ENCODE peak calls at places on chromosome X, in nine cellular contexts. One of them, this sample, is unnamed.

GRCh38 chrX:16479206-16479869 is 170.6 kb upstream of the S100G start:
- DNase-seq in HCT116: no peak
- DNase-seq in IMR-90: peak
- DNase-seq in kidney: no peak
- DNase-seq in HFF-Myc: no peak
- DNase-seq in foreskin fibroblast: peak
- DNase-seq in astrocyte: peak
- DNase-seq in nephron progenitor cell: no peak
- DNase-seq in B cell: no peak
- DNase-seq in this sample: no peak

GRCh38 chrX:37425370-37425769 is 76.2 kb downstream of the PRRG1 start:
- DNase-seq in HCT116: no peak
- DNase-seq in IMR-90: peak
- DNase-seq in kidney: no peak
- DNase-seq in HFF-Myc: no peak
- DNase-seq in foreskin fibroblast: no peak
- DNase-seq in astrocyte: peak
- DNase-seq in nephron progenitor cell: no peak
- DNase-seq in B cell: no peak
- DNase-seq in this sample: no peak

GRCh38 chrX:82087699-82088098 is 885.8 kb downstream of the SH3BGRL start:
- DNase-seq in HCT116: no peak
- DNase-seq in IMR-90: no peak
- DNase-seq in kidney: peak
- DNase-seq in HFF-Myc: no peak
- DNase-seq in foreskin fibroblast: no peak
- DNase-seq in astrocyte: no peak
- DNase-seq in nephron progenitor cell: no peak
- DNase-seq in B cell: no peak
- DNase-seq in this sample: no peak

GRCh38 chrX:9396930-9397329 is 67.9 kb upstream of the TBL1X start:
- DNase-seq in HCT116: no peak
- DNase-seq in IMR-90: no peak
- DNase-seq in kidney: no peak
- DNase-seq in HFF-Myc: no peak
- DNase-seq in foreskin fibroblast: no peak
- DNase-seq in astrocyte: peak
- DNase-seq in nephron progenitor cell: no peak
- DNase-seq in B cell: no peak
- DNase-seq in this sample: no peak

GRCh38 chrX:123087326-123087725 is 96.8 kb upstream of the GRIA3 start:
- DNase-seq in HCT116: no peak
- DNase-seq in IMR-90: no peak
- DNase-seq in kidney: no peak
- DNase-seq in HFF-Myc: no peak
- DNase-seq in foreskin fibroblast: peak
- DNase-seq in astrocyte: peak
- DNase-seq in nephron progenitor cell: no peak
- DNase-seq in B cell: no peak
- DNase-seq in this sample: no peak

GRCh38 chrX:139892512-139892911 is 40.3 kb downstream of the ATP11C start:
- DNase-seq in HCT116: no peak
- DNase-seq in IMR-90: no peak
- DNase-seq in kidney: no peak
- DNase-seq in HFF-Myc: no peak
- DNase-seq in foreskin fibroblast: no peak
- DNase-seq in astrocyte: no peak
- DNase-seq in nephron progenitor cell: no peak
- DNase-seq in B cell: no peak
- DNase-seq in this sample: no peak

GRCh38 chrX:129360175-129360574 is 163.1 kb downstream of the SMARCA1 start:
- DNase-seq in HCT116: peak
- DNase-seq in IMR-90: peak
- DNase-seq in kidney: no peak
- DNase-seq in HFF-Myc: peak
- DNase-seq in foreskin fibroblast: peak
- DNase-seq in astrocyte: peak
- DNase-seq in nephron progenitor cell: peak
- DNase-seq in B cell: peak
- DNase-seq in this sample: peak

GRCh38 chrX:120015145-120016067 is 62.1 kb downstream of the RHOXF2B start:
- DNase-seq in HCT116: no peak
- DNase-seq in IMR-90: no peak
- DNase-seq in kidney: no peak
- DNase-seq in HFF-Myc: no peak
- DNase-seq in foreskin fibroblast: no peak
- DNase-seq in astrocyte: no peak
- DNase-seq in nephron progenitor cell: peak
- DNase-seq in B cell: peak
- DNase-seq in this sample: no peak

GRCh38 chrX:53654378-53654777 is 32.1 kb downstream of the HUWE1 start:
- DNase-seq in HCT116: no peak
- DNase-seq in IMR-90: peak
- DNase-seq in kidney: no peak
- DNase-seq in HFF-Myc: no peak
- DNase-seq in foreskin fibroblast: no peak
- DNase-seq in astrocyte: no peak
- DNase-seq in nephron progenitor cell: no peak
- DNase-seq in B cell: no peak
- DNase-seq in this sample: no peak

GRCh38 chrX:45329217-45329616 is 128.5 kb upstream of the DIPK2B start:
- DNase-seq in HCT116: peak
- DNase-seq in IMR-90: no peak
- DNase-seq in kidney: no peak
- DNase-seq in HFF-Myc: no peak
- DNase-seq in foreskin fibroblast: no peak
- DNase-seq in astrocyte: peak
- DNase-seq in nephron progenitor cell: no peak
- DNase-seq in B cell: no peak
- DNase-seq in this sample: no peak

GRCh38 chrX:120001787-120002186 is 58.2 kb upstream of the NKAP start:
- DNase-seq in HCT116: no peak
- DNase-seq in IMR-90: no peak
- DNase-seq in kidney: no peak
- DNase-seq in HFF-Myc: no peak
- DNase-seq in foreskin fibroblast: no peak
- DNase-seq in astrocyte: no peak
- DNase-seq in nephron progenitor cell: no peak
- DNase-seq in B cell: no peak
- DNase-seq in this sample: no peak

GRCh38 chrX:50579955-50580354 is 109.3 kb upstream of the DGKK start:
- DNase-seq in HCT116: peak
- DNase-seq in IMR-90: peak
- DNase-seq in kidney: no peak
- DNase-seq in HFF-Myc: peak
- DNase-seq in foreskin fibroblast: peak
- DNase-seq in astrocyte: peak
- DNase-seq in nephron progenitor cell: peak
- DNase-seq in B cell: peak
- DNase-seq in this sample: peak

GRCh38 chrX:18998653-18999052 is 14.7 kb upstream of the PHKA2 start:
- DNase-seq in HCT116: no peak
- DNase-seq in IMR-90: no peak
- DNase-seq in kidney: no peak
- DNase-seq in HFF-Myc: no peak
- DNase-seq in foreskin fibroblast: no peak
- DNase-seq in astrocyte: no peak
- DNase-seq in nephron progenitor cell: no peak
- DNase-seq in B cell: no peak
- DNase-seq in this sample: no peak

GRCh38 chrX:17372052-17372451 is 2.9 kb upstream of the NHS start:
- DNase-seq in HCT116: no peak
- DNase-seq in IMR-90: no peak
- DNase-seq in kidney: no peak
- DNase-seq in HFF-Myc: no peak
- DNase-seq in foreskin fibroblast: no peak
- DNase-seq in astrocyte: no peak
- DNase-seq in nephron progenitor cell: no peak
- DNase-seq in B cell: no peak
- DNase-seq in this sample: no peak

GRCh38 chrX:140794642-140795041 is 85.1 kb downstream of the LINC00632 start:
- DNase-seq in HCT116: no peak
- DNase-seq in IMR-90: no peak
- DNase-seq in kidney: no peak
- DNase-seq in HFF-Myc: no peak
- DNase-seq in foreskin fibroblast: no peak
- DNase-seq in astrocyte: no peak
- DNase-seq in nephron progenitor cell: no peak
- DNase-seq in B cell: no peak
- DNase-seq in this sample: no peak

GRCh38 chrX:38768079-38768478 is 33.2 kb upstream of the MID1IP1 start:
- DNase-seq in HCT116: no peak
- DNase-seq in IMR-90: peak
- DNase-seq in kidney: no peak
- DNase-seq in HFF-Myc: no peak
- DNase-seq in foreskin fibroblast: peak
- DNase-seq in astrocyte: peak
- DNase-seq in nephron progenitor cell: no peak
- DNase-seq in B cell: peak
- DNase-seq in this sample: no peak

GRCh38 chrX:104922206-104922621 is 298.3 kb downstream of the TEX13A start:
- DNase-seq in HCT116: peak
- DNase-seq in IMR-90: peak
- DNase-seq in kidney: no peak
- DNase-seq in HFF-Myc: peak
- DNase-seq in foreskin fibroblast: peak
- DNase-seq in astrocyte: peak
- DNase-seq in nephron progenitor cell: peak
- DNase-seq in B cell: peak
- DNase-seq in this sample: peak

GRCh38 chrX:66050140-66050569 is 10.3 kb upstream of the VSIG4 start:
- DNase-seq in HCT116: no peak
- DNase-seq in IMR-90: no peak
- DNase-seq in kidney: no peak
- DNase-seq in HFF-Myc: no peak
- DNase-seq in foreskin fibroblast: no peak
- DNase-seq in astrocyte: no peak
- DNase-seq in nephron progenitor cell: no peak
- DNase-seq in B cell: no peak
- DNase-seq in this sample: no peak
- TF ChIP-seq CTCF in HCT116: no peak
- TF ChIP-seq CTCF in IMR-90: no peak
- TF ChIP-seq CTCF in kidney: no peak
- TF ChIP-seq CTCF in HFF-Myc: no peak
- TF ChIP-seq CTCF in foreskin fibroblast: no peak
- TF ChIP-seq CTCF in astrocyte: no peak
- TF ChIP-seq CTCF in nephron progenitor cell: no peak
- TF ChIP-seq CTCF in B cell: no peak
- TF ChIP-seq CTCF in this sample: no peak

DNA sequence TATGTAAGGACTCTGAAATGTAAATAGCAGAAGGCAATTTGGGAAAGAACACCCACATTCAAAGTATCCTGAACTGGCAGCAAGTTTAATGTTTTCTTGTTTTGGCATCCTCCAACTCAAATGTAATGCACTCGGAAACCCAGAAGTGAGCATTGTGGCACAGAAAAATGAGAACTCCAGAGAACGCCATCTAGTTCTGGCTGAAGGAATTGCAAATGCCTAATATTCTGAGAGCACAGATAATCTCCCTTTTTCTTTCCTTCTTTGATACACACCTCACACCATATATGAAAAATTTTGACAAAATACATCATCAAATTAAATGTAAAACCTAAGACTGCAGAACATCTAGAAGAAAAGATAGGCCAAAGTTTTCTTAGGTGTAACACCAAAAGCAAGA is 52.1 kb downstream of the PWWP3B start:
- DNase-seq in HCT116: no peak
- DNase-seq in IMR-90: no peak
- DNase-seq in kidney: no peak
- DNase-seq in HFF-Myc: no peak
- DNase-seq in foreskin fibroblast: no peak
- DNase-seq in astrocyte: no peak
- DNase-seq in nephron progenitor cell: no peak
- DNase-seq in B cell: no peak
- DNase-seq in this sample: no peak
- TF ChIP-seq CTCF in HCT116: peak
- TF ChIP-seq CTCF in IMR-90: no peak
- TF ChIP-seq CTCF in kidney: peak
- TF ChIP-seq CTCF in HFF-Myc: peak
- TF ChIP-seq CTCF in foreskin fibroblast: no peak
- TF ChIP-seq CTCF in astrocyte: peak
- TF ChIP-seq CTCF in nephron progenitor cell: peak
- TF ChIP-seq CTCF in B cell: no peak
- TF ChIP-seq CTCF in this sample: peak

DNA sequence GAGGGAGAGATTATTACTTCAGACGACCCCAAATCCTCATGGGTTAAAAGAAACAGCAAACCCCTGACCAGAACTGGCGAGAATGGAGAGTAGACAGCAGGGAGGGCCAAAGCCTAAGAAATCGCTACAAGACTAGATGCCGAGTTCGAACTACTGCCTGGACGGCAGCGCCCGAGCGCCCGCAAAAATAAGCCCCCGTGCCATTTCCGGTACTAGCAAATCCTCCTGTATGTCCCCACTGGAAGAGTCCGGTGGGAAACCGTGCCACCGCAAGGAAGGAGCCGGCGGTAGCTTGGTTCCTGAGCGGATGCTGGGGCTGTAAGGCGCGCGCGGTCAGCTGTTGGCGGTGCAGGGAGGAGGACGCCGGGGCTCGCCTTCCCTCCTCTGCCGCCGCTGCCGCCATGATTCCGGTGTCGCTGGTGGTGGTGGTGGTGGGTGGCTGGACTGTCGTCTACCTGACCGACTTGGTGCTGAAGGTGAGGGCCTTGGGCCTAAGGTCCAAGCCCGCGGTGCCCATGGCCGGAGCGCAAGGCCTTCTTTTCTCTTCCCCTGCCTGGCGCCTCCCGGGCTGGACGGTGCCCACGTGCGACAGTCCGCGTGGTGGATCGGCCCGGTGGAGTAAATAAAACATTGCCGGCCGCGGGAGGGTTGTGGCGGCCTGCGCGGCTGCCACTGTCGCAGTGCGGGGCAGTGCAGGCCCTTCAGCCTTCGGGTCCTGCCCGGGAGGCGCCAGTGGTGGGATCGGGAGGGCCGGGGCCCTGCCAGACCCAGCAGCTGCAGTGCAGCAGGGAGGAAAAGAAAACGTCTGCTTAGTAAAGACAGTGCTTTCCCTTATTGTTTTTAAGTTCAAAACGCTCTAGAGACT is at the start of gene MBTPS2:
- DNase-seq in HCT116: peak
- DNase-seq in IMR-90: peak
- DNase-seq in kidney: peak
- DNase-seq in HFF-Myc: peak
- DNase-seq in foreskin fibroblast: peak
- DNase-seq in astrocyte: peak
- DNase-seq in nephron progenitor cell: peak
- DNase-seq in B cell: peak
- DNase-seq in this sample: peak
- TF ChIP-seq CTCF in HCT116: peak
- TF ChIP-seq CTCF in IMR-90: peak
- TF ChIP-seq CTCF in kidney: no peak
- TF ChIP-seq CTCF in HFF-Myc: no peak
- TF ChIP-seq CTCF in foreskin fibroblast: no peak
- TF ChIP-seq CTCF in astrocyte: peak
- TF ChIP-seq CTCF in nephron progenitor cell: no peak
- TF ChIP-seq CTCF in B cell: no peak
- TF ChIP-seq CTCF in this sample: no peak

DNA sequence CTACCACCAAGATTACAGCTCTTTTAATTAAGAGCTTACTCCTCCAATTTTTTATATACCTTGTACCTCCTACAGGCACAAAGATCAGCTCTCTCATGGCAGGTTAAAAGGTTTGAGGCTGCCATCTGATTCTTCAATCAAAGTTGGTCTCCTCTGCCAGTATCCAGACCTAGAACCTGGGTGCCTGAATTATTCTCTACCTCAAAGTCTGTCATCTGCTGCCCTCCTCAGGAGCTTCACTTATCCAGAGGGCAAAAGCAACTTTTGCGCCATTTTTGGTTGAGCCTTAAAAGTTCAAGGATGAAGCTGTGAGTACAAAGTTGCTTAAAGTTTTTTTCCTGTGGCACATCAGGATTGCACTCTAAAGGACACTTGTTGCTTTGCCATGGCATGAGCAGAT is 343.7 kb upstream of the PPP1R2C start:
- DNase-seq in HCT116: no peak
- DNase-seq in IMR-90: no peak
- DNase-seq in kidney: no peak
- DNase-seq in HFF-Myc: no peak
- DNase-seq in foreskin fibroblast: no peak
- DNase-seq in astrocyte: no peak
- DNase-seq in nephron progenitor cell: no peak
- DNase-seq in B cell: peak
- DNase-seq in this sample: no peak
- TF ChIP-seq CTCF in HCT116: no peak
- TF ChIP-seq CTCF in IMR-90: peak
- TF ChIP-seq CTCF in kidney: no peak
- TF ChIP-seq CTCF in HFF-Myc: no peak
- TF ChIP-seq CTCF in foreskin fibroblast: no peak
- TF ChIP-seq CTCF in astrocyte: no peak
- TF ChIP-seq CTCF in nephron progenitor cell: no peak
- TF ChIP-seq CTCF in B cell: no peak
- TF ChIP-seq CTCF in this sample: no peak